ENCODE peak calls at places on chromosomes 7 and 10, in seven cellular contexts. N is MM.1S, C is neural progenitor cell, X is PC-3, A is SK-N-SH, O is hepatocyte, M is OCI-LY7. Q is an unnamed sample.

GRCh38 chr7:20744913-20745587 is 41.6 kb downstream of the SP8 start:
- DNase-seq in N (no peak), C (no peak), X (peak), A (no peak), O (peak), M (no peak), Q (peak)

GRCh38 chr7:133724148-133724547 is 403.0 kb upstream of the LRGUK start:
- DNase-seq in N (no peak), C (no peak), X (no peak), A (no peak), O (no peak), M (no peak), Q (no peak)

GRCh38 chr7:107506683-107507339 is 37.0 kb downstream of the GPR22 start:
- DNase-seq in N (no peak), C (no peak), X (peak), A (no peak), O (peak), M (no peak), Q (no peak)

GRCh38 chr10:63977329-63977923 is 456.2 kb downstream of the REEP3 start:
- DNase-seq in N (peak), C (peak), X (peak), A (peak), O (peak), M (peak), Q (peak)

GRCh38 chr7:120272261-120272895 is 597 bp upstream of the KCND2 start:
- DNase-seq in N (peak), C (peak), X (peak), A (peak), O (peak), M (peak), Q (peak)

GRCh38 chr10:125468273-125468672 is 214.7 kb downstream of the TEX36 start:
- DNase-seq in N (no peak), C (no peak), X (no peak), A (no peak), O (no peak), M (no peak), Q (no peak)

GRCh38 chr7:2821842-2822507 is 22.1 kb downstream of the GNA12 start:
- DNase-seq in N (no peak), C (no peak), X (peak), A (no peak), O (no peak), M (peak), Q (no peak)

GRCh38 chr10:16520900-16521299 is 779 bp downstream of the C1QL3 start:
- DNase-seq in N (no peak), C (peak), X (peak), A (peak), O (peak), M (no peak), Q (peak)

GRCh38 chr7:130048906-130049305 is 2.3 kb downstream of the ZC3HC1 start:
- DNase-seq in N (no peak), C (no peak), X (no peak), A (no peak), O (no peak), M (no peak), Q (no peak)

GRCh38 chr7:33054261-33054964 is 8.2 kb downstream of the NT5C3A start:
- DNase-seq in N (no peak), C (no peak), X (peak), A (no peak), O (no peak), M (no peak), Q (no peak)

GRCh38 chr10:58697691-58698090 is 185.0 kb downstream of the BICC1 start:
- DNase-seq in N (no peak), C (no peak), X (no peak), A (no peak), O (no peak), M (no peak), Q (no peak)

GRCh38 chr7:128405345-128406146 is 4.2 kb downstream of the IMPDH1 start:
- DNase-seq in N (peak), C (peak), X (peak), A (peak), O (peak), M (peak), Q (peak)

GRCh38 chr7:47435889-47436312 is 146.0 kb downstream of the TNS3 start:
- DNase-seq in N (no peak), C (peak), X (peak), A (peak), O (peak), M (peak), Q (peak)

GRCh38 chr7:27636326-27637006 is 26.2 kb downstream of the HIBADH start:
- DNase-seq in N (no peak), C (peak), X (peak), A (no peak), O (peak), M (no peak), Q (peak)

GRCh38 chr10:14302035-14302434 is 28.7 kb downstream of the FRMD4A start:
- DNase-seq in N (no peak), C (peak), X (peak), A (no peak), O (no peak), M (peak), Q (peak)

GRCh38 chr10:16779375-16779774 is 37.8 kb downstream of the RSU1 start:
- DNase-seq in N (peak), C (no peak), X (no peak), A (no peak), O (no peak), M (no peak), Q (no peak)

GRCh38 chr7:80699030-80699638 is 60.7 kb downstream of the CD36 start:
- DNase-seq in N (peak), C (peak), X (peak), A (peak), O (peak), M (peak), Q (peak)

DNA sequence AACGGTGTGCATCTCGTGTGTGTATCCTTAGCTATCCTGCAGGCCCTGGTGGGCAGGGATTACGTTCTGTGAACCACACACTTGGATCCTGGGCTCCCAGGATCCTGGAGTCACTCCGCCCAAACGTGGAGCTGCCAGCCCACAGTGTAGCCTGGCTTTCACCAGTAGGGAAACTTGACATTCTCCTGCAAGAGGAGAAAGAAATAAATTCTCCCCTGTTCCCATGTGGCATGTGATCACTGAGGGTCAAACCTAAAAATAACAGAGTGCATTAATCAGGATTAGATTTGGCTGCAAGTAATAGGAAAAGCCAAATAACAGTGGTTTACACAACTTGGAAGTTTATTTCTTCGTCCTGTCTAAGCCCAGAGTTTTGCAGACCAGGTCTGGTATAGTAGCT is 32.3 kb downstream of the PALD1 start:
- DNase-seq in N (no peak), C (no peak), X (no peak), A (no peak), O (no peak), M (no peak), Q (no peak)
- TF ChIP-seq CTCF in N (no peak), C (no peak), X (no peak), A (no peak), O (no peak), M (no peak), Q (no peak)

GRCh38 chr7:93115796-93116195 is 2.0 kb downstream of the SAMD9 start:
- DNase-seq in N (no peak), C (no peak), X (peak), A (no peak), O (no peak), M (no peak), Q (no peak)

GRCh38 chr7:93119191-93119905 is 1.6 kb upstream of the SAMD9 start:
- DNase-seq in N (no peak), C (no peak), X (no peak), A (no peak), O (no peak), M (no peak), Q (no peak)

GRCh38 chr7:93117852-93118530 is at the start of gene SAMD9:
- DNase-seq in N (peak), C (no peak), X (peak), A (peak), O (peak), M (peak), Q (peak)

GRCh38 chr7:93120981-93121549 is 3.3 kb upstream of the SAMD9 start:
- DNase-seq in N (no peak), C (no peak), X (no peak), A (no peak), O (no peak), M (no peak), Q (no peak)

GRCh38 chr7:93117327-93117726 is 452 bp downstream of the SAMD9 start:
- DNase-seq in N (no peak), C (no peak), X (no peak), A (no peak), O (no peak), M (no peak), Q (no peak)
- TF ChIP-seq EZH2phosphoT487 in N (no peak), C (no peak), X (no peak), A (no peak), O (no peak), M (no peak), Q (no peak)

GRCh38 chr10:32057041-32057372 is 782 bp upstream of the KIF5B start:
- DNase-seq in N (no peak), C (no peak), X (no peak), A (peak), O (no peak), M (no peak), Q (peak)

GRCh38 chr10:32054087-32054486 is 2.1 kb downstream of the KIF5B start:
- DNase-seq in N (peak), C (peak), X (peak), A (no peak), O (peak), M (peak), Q (peak)

GRCh38 chr10:32059472-32059871 is 3.2 kb upstream of the KIF5B start:
- DNase-seq in N (no peak), C (no peak), X (no peak), A (no peak), O (peak), M (no peak), Q (no peak)

GRCh38 chr10:32056136-32057040 is at the start of gene KIF5B:
- DNase-seq in N (peak), C (peak), X (peak), A (peak), O (peak), M (peak), Q (peak)

GRCh38 chr10:32055478-32056135 is 618 bp downstream of the KIF5B start:
- DNase-seq in N (peak), C (peak), X (peak), A (peak), O (peak), M (peak), Q (peak)
- TF ChIP-seq CTCF in N (no peak), C (no peak), X (no peak), A (peak), O (no peak), M (peak), Q (no peak)

GRCh38 chr7:13628231-13629001 is 361.1 kb downstream of the ETV1 start:
- DNase-seq in N (no peak), C (no peak), X (peak), A (no peak), O (no peak), M (no peak), Q (no peak)
- TF ChIP-seq EZH2phosphoT487 in N (no peak), C (no peak), X (no peak), A (no peak), O (no peak), M (no peak), Q (no peak)

GRCh38 chr10:122132882-122133634 is 138.0 kb upstream of the BTBD16 start:
- DNase-seq in N (no peak), C (no peak), X (no peak), A (no peak), O (no peak), M (no peak), Q (no peak)
- TF ChIP-seq CTCF in N (no peak), C (no peak), X (no peak), A (no peak), O (no peak), M (no peak), Q (no peak)

Q was measured in GM23338.